ENCODE peak calls at places on chromosomes 5 and 9, in five cellular contexts. O is GM23338, Z is HCT116, X is H1, C is K562. W is an unnamed sample.

GRCh38 chr5:179906795-179907569 is 715 bp downstream of the TBC1D9B start:
- DNase-seq in O (peak), Z (no peak), X (peak), C (peak), W (no peak)

GRCh38 chr9:13033959-13034695 is 245.4 kb downstream of the MPDZ start:
- DNase-seq in O (peak), Z (peak), X (peak), C (peak), W (peak)

GRCh38 chr5:114055318-114055788 is 306.5 kb upstream of the KCNN2 start:
- DNase-seq in O (peak), Z (no peak), X (peak), C (no peak), W (no peak)

GRCh38 chr5:167570431-167570830 is 721.0 kb upstream of the WWC1 start:
- DNase-seq in O (peak), Z (no peak), X (no peak), C (no peak), W (no peak)

GRCh38 chr5:137737349-137738256 is 1.7 kb upstream of the KLHL3 start:
- DNase-seq in O (no peak), Z (no peak), X (no peak), C (no peak), W (no peak)

GRCh38 chr5:77282337-77283027 is 72.0 kb downstream of the PDE8B start:
- DNase-seq in O (peak), Z (no peak), X (no peak), C (no peak), W (no peak)

GRCh38 chr9:131149678-131150033 is 24.3 kb downstream of the NUP214 start:
- DNase-seq in O (no peak), Z (no peak), X (no peak), C (peak), W (no peak)

GRCh38 chr9:98983295-98984268 is 39.9 kb downstream of the COL15A1 start:
- DNase-seq in O (no peak), Z (no peak), X (no peak), C (no peak), W (no peak)

GRCh38 chr9:127525426-127526188 is 74.3 kb downstream of the LRSAM1 start:
- DNase-seq in O (peak), Z (peak), X (no peak), C (peak), W (no peak)

GRCh38 chr5:116652903-116653302 is 78.3 kb upstream of the SEMA6A start:
- DNase-seq in O (peak), Z (no peak), X (no peak), C (no peak), W (no peak)

GRCh38 chr9:34426340-34427074 is 31.9 kb downstream of the FAM219A start:
- DNase-seq in O (peak), Z (no peak), X (no peak), C (peak), W (no peak)
- TF ChIP-seq EZH2 in O (no peak), Z (no peak), X (no peak), C (no peak), W (no peak)

DNA sequence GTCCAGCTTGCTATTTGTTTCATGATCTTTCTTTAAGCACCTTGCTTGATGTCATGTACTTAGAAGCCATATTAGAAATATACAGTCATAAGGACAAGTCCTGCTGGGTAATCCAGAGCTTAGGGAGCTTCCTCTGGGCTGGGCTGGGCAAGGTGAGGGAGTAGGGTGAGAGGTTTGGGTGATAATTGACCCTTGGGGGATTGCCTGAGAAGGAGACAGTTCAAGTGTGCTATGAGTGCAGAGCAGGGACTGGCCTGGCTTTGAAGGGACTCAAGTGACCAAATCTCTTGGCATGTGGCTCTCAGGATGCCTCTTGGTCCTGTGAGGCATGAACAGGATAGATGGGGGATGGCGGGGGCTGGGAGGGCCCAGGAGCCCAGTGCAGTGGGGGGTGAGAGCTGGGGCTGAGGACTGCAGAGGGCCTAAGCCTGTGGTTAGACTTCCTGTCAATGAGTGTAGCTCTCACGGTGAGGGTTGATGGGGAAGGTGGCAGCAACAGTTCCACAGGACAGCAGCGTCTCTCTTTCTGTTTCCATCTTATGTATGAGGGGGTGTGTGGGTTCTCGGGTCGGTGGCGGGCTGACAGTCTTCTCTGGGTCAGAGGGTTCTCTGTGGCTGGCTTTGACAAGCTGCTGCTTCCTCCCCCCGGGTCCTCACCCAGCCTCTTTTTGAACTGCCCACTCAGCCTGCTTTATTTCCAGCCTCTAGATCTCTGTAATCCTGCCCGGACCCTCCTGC is 53.5 kb downstream of the RGS3 start:
- DNase-seq in O (no peak), Z (no peak), X (no peak), C (no peak), W (no peak)
- TF ChIP-seq POLR2AphosphoS5 in O (no peak), Z (no peak), X (no peak), C (no peak), W (no peak)

GRCh38 chr5:145752947-145753346 is 82.2 kb downstream of the PRELID2 start:
- DNase-seq in O (no peak), Z (no peak), X (no peak), C (no peak), W (no peak)
- TF ChIP-seq EZH2 in O (no peak), Z (no peak), X (no peak), C (no peak), W (no peak)

GRCh38 chr5:57780306-57780958 is 297.8 kb upstream of the ACTBL2 start:
- DNase-seq in O (peak), Z (no peak), X (no peak), C (no peak), W (no peak)
- TF ChIP-seq POLR2AphosphoS5 in O (no peak), Z (no peak), X (no peak), C (no peak), W (no peak)

GRCh38 chr9:124009835-124010226 is 1.7 kb upstream of the LHX2 start:
- DNase-seq in O (no peak), Z (no peak), X (no peak), C (no peak), W (no peak)

GRCh38 chr9:124011460-124012301 is at the start of gene LHX2:
- DNase-seq in O (peak), Z (peak), X (peak), C (peak), W (no peak)

GRCh38 chr9:124010665-124011321 is 775 bp upstream of the LHX2 start:
- DNase-seq in O (peak), Z (no peak), X (peak), C (no peak), W (no peak)

GRCh38 chr9:124008855-124009834 is 2.4 kb upstream of the LHX2 start:
- DNase-seq in O (peak), Z (no peak), X (peak), C (no peak), W (no peak)

DNA sequence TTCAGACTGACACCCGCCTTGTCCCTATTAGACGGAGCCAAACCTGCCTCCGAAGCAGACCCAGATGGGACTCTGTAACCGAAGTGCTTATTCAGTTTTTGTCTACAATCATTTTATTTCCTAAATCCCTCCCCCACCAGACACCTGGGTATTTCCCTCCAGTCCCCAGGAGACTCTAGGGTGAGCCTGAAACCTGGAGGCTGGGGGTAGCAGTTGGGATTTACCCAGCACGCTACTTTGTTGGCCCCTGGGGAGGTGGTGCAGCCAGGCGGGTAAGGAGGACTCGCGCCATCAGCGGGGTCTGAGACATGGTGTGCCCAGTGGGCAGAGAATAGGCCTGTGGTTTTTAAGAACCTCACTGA is 1.3 kb upstream of the LHX2 start:
- DNase-seq in O (no peak), Z (no peak), X (no peak), C (no peak), W (no peak)
- TF ChIP-seq EZH2 in O (peak), Z (no peak), X (peak), C (no peak), W (no peak)

DNA sequence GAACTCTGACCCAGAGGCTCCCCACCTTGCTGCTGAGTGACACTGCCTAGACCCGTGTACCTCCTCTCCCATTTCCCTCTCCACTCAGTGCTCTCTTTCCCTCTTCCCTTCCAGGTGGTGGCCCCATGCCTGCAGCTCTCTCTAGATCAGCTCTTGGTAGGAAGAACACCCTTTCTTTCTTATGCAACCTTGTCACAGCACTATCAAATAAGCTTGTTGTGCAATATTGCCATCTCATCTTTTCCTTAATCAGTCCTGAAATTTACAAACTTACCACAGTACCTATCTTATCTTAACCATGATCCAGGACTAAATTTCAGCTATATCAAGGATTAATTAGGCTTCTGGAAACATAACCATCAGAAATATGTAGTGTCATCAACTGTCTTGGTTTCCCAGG is 88.6 kb downstream of the ZFAND5 start:
- DNase-seq in O (no peak), Z (no peak), X (no peak), C (no peak), W (no peak)
- TF ChIP-seq POLR2AphosphoS5 in O (no peak), Z (no peak), X (no peak), C (no peak), W (no peak)

GRCh38 chr9:133634024-133634691 is 2.0 kb upstream of the DBH start:
- DNase-seq in O (peak), Z (no peak), X (no peak), C (no peak), W (no peak)
- TF ChIP-seq EZH2 in O (no peak), Z (no peak), X (no peak), C (no peak), W (no peak)

GRCh38 chr5:176658007-176658599 is 10.8 kb downstream of the TSPAN17 start:
- DNase-seq in O (peak), Z (peak), X (peak), C (peak), W (no peak)
- TF ChIP-seq POLR2AphosphoS5 in O (no peak), Z (no peak), X (no peak), C (no peak), W (no peak)

GRCh38 chr5:6396043-6396442 is 17.7 kb upstream of the MED10 start:
- DNase-seq in O (no peak), Z (no peak), X (no peak), C (no peak), W (no peak)
- TF ChIP-seq EZH2 in O (no peak), Z (no peak), X (no peak), C (no peak), W (no peak)

DNA sequence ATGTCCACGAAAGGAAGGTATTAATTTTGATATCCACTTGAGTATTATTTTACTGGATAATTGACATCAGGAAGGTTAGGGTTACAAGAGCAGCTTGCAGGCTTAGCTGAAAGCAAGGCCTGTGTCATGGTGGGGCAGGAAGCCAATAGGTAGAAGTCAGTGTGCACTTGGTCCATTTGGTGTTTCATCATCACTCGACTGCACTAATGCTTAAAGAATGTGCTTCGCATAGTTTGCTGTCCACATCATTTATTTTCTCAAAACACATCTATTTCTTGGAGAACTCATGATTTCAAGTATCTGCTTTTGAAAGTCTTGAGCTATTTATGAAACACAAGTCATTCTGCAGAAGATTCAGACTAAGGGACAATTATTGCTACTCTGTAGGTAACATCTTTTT is 59.6 kb upstream of the GNA14 start:
- DNase-seq in O (no peak), Z (peak), X (no peak), C (no peak), W (no peak)
- TF ChIP-seq POLR2AphosphoS5 in O (no peak), Z (no peak), X (no peak), C (no peak), W (no peak)